ENCODE peak calls at places on chromosomes 16 and 17, in nine cellular contexts. V, I, Q, T, M, B, N, Z and C are unnamed samples.

GRCh38 chr16:57994778-57995177 is 5.7 kb downstream of the ZNF319 start:
- DNase-seq in V (peak), I (peak), Q (peak), T (peak), M (no peak), B (peak), N (no peak), Z (no peak), C (no peak)

GRCh38 chr16:4263504-4264436 is 9.1 kb downstream of the TFAP4 start:
- DNase-seq in V (peak), I (no peak), Q (peak), T (peak), M (no peak), B (peak), N (no peak), Z (peak), C (no peak)

GRCh38 chr17:2867441-2868424 is 71.5 kb downstream of the RAP1GAP2 start:
- DNase-seq in V (no peak), I (no peak), Q (no peak), T (peak), M (no peak), B (peak), N (no peak), Z (peak), C (no peak)

GRCh38 chr17:77779711-77780539 is 178.6 kb upstream of the TNRC6C start:
- DNase-seq in V (no peak), I (no peak), Q (no peak), T (no peak), M (no peak), B (peak), N (no peak), Z (no peak), C (no peak)

GRCh38 chr16:19040400-19040799 is 27.0 kb upstream of the COQ7 start:
- DNase-seq in V (no peak), I (no peak), Q (no peak), T (no peak), M (no peak), B (no peak), N (no peak), Z (no peak), C (no peak)

GRCh38 chr17:67376509-67376891 is 581 bp upstream of the PITPNC1 start:
- DNase-seq in V (no peak), I (no peak), Q (no peak), T (peak), M (peak), B (peak), N (no peak), Z (no peak), C (peak)

GRCh38 chr17:50053654-50053960 is 2.3 kb upstream of the ITGA3 start:
- DNase-seq in V (no peak), I (no peak), Q (no peak), T (no peak), M (no peak), B (no peak), N (no peak), Z (no peak), C (no peak)

GRCh38 chr17:15475620-15476354 is 8.4 kb upstream of the CDRT4 start:
- DNase-seq in V (no peak), I (no peak), Q (no peak), T (peak), M (no peak), B (peak), N (no peak), Z (no peak), C (no peak)

GRCh38 chr17:1244606-1245012 is 25.6 kb upstream of the BHLHA9 start:
- DNase-seq in V (no peak), I (no peak), Q (no peak), T (no peak), M (no peak), B (peak), N (no peak), Z (no peak), C (peak)

GRCh38 chr17:64728041-64728695 is 66.1 kb upstream of the SMURF2 start:
- DNase-seq in V (no peak), I (no peak), Q (no peak), T (peak), M (no peak), B (no peak), N (no peak), Z (no peak), C (no peak)

GRCh38 chr16:85055503-85056210 is 28.1 kb downstream of the KIAA0513 start:
- DNase-seq in V (peak), I (no peak), Q (peak), T (peak), M (peak), B (peak), N (no peak), Z (no peak), C (no peak)

GRCh38 chr16:58494981-58495860 is 4.7 kb upstream of the NDRG4 start:
- DNase-seq in V (peak), I (peak), Q (peak), T (peak), M (no peak), B (peak), N (no peak), Z (peak), C (peak)

GRCh38 chr17:81332949-81333570 is 38.0 kb upstream of the SLC38A10 start:
- DNase-seq in V (no peak), I (no peak), Q (no peak), T (no peak), M (no peak), B (no peak), N (no peak), Z (no peak), C (no peak)

GRCh38 chr16:86806838-86807351 is 228.5 kb downstream of the FOXL1 start:
- DNase-seq in V (no peak), I (no peak), Q (no peak), T (no peak), M (no peak), B (no peak), N (no peak), Z (peak), C (no peak)

GRCh38 chr17:71409712-71410111 is 711.1 kb upstream of the SOX9 start:
- DNase-seq in V (no peak), I (no peak), Q (no peak), T (peak), M (no peak), B (peak), N (no peak), Z (no peak), C (peak)

GRCh38 chr17:21027031-21027430 is 15.8 kb downstream of the USP22 start:
- DNase-seq in V (no peak), I (no peak), Q (no peak), T (no peak), M (no peak), B (no peak), N (no peak), Z (no peak), C (no peak)